ENCODE peak calls at places on chromosomes 13 and 19, in eight cellular contexts. S is Calu3; I is thoracic aorta; V is esophagus squamous epithelium; J is CD4-positive, alpha-beta T cell; T is HFFc6; F is AG04450; L is neural crest cell. G is an unnamed sample.

GRCh38 chr13:67632590-67632989 is 402.5 kb upstream of the PCDH9 start:
- DNase-seq in S (no peak), I (no peak), V (no peak), J (no peak), T (no peak), F (no peak), L (no peak), G (no peak)

GRCh38 chr13:38872693-38873092 is 117.9 kb downstream of the STOML3 start:
- DNase-seq in S (peak), I (no peak), V (no peak), J (peak), T (no peak), F (no peak), L (peak), G (no peak)

GRCh38 chr13:32428581-32429072 is 697 bp upstream of the N4BP2L1 start:
- DNase-seq in S (no peak), I (no peak), V (no peak), J (no peak), T (no peak), F (no peak), L (no peak), G (no peak)

GRCh38 chr19:18543814-18544475 is 572 bp upstream of the FKBP8 start:
- DNase-seq in S (peak), I (no peak), V (peak), J (peak), T (peak), F (no peak), L (no peak), G (no peak)

GRCh38 chr19:41595890-41596280 is 19.9 kb downstream of the CEACAM21 start:
- DNase-seq in S (no peak), I (no peak), V (no peak), J (no peak), T (no peak), F (no peak), L (no peak), G (peak)

GRCh38 chr13:31773538-31773937 is 34.2 kb downstream of the RXFP2 start:
- DNase-seq in S (no peak), I (no peak), V (no peak), J (no peak), T (peak), F (no peak), L (no peak), G (no peak)

GRCh38 chr19:16522559-16523377 is 19.5 kb downstream of the CHERP start:
- DNase-seq in S (no peak), I (no peak), V (no peak), J (no peak), T (no peak), F (no peak), L (no peak), G (no peak)

GRCh38 chr19:33688657-33688992 is 66.9 kb downstream of the CHST8 start:
- DNase-seq in S (no peak), I (no peak), V (no peak), J (no peak), T (no peak), F (no peak), L (no peak), G (no peak)

GRCh38 chr13:109007946-109008345 is 378.5 kb downstream of the MYO16 start:
- DNase-seq in S (no peak), I (no peak), V (no peak), J (no peak), T (no peak), F (no peak), L (no peak), G (no peak)

GRCh38 chr19:53849237-53849676 is 18.4 kb upstream of the MYADM start:
- DNase-seq in S (no peak), I (no peak), V (no peak), J (no peak), T (peak), F (no peak), L (no peak), G (no peak)

GRCh38 chr19:48466571-48467325 is 2.4 kb upstream of the CYTH2 start:
- DNase-seq in S (no peak), I (no peak), V (no peak), J (no peak), T (peak), F (peak), L (no peak), G (no peak)

GRCh38 chr13:92317066-92317465 is 909.5 kb upstream of the GPC6 start:
- DNase-seq in S (no peak), I (no peak), V (no peak), J (no peak), T (no peak), F (no peak), L (no peak), G (no peak)

GRCh38 chr13:87669379-87669978 is 1.7 kb upstream of the SLITRK5 start:
- DNase-seq in S (no peak), I (no peak), V (no peak), J (no peak), T (peak), F (no peak), L (no peak), G (no peak)

GRCh38 chr13:113646921-113647340 is 11.1 kb downstream of the ATP4B start:
- DNase-seq in S (no peak), I (no peak), V (no peak), J (no peak), T (no peak), F (no peak), L (no peak), G (peak)

GRCh38 chr19:18301718-18302111 is 20.3 kb upstream of the JUND start:
- DNase-seq in S (no peak), I (no peak), V (no peak), J (no peak), T (no peak), F (no peak), L (no peak), G (no peak)

GRCh38 chr13:50798923-50799322 is 44.6 kb downstream of the DLEU7 start:
- DNase-seq in S (no peak), I (no peak), V (no peak), J (no peak), T (no peak), F (no peak), L (no peak), G (no peak)

GRCh38 chr13:40116008-40116407 is 460.5 kb downstream of the COG6 start:
- DNase-seq in S (peak), I (no peak), V (no peak), J (peak), T (no peak), F (no peak), L (no peak), G (no peak)

GRCh38 chr13:88248393-88248792 is 577.2 kb downstream of the SLITRK5 start:
- DNase-seq in S (no peak), I (no peak), V (no peak), J (no peak), T (no peak), F (no peak), L (no peak), G (no peak)

GRCh38 chr19:9309974-9310446 is 372 bp upstream of the ZNF699 start:
- DNase-seq in S (peak), I (peak), V (peak), J (no peak), T (no peak), F (no peak), L (no peak), G (peak)

GRCh38 chr19:54172764-54173699 is at the start of gene TMC4:
- DNase-seq in S (peak), I (no peak), V (no peak), J (no peak), T (no peak), F (no peak), L (no peak), G (no peak)

GRCh38 chr19:40525234-40526051 is 51.2 kb upstream of the SHKBP1 start:
- DNase-seq in S (no peak), I (no peak), V (no peak), J (no peak), T (no peak), F (no peak), L (no peak), G (no peak)

GRCh38 chr19:40530091-40530901 is 46.4 kb upstream of the SHKBP1 start:
- DNase-seq in S (peak), I (no peak), V (no peak), J (no peak), T (no peak), F (no peak), L (peak), G (peak)

GRCh38 chr19:40528533-40529092 is 48.1 kb upstream of the SHKBP1 start:
- DNase-seq in S (no peak), I (no peak), V (no peak), J (no peak), T (no peak), F (no peak), L (no peak), G (no peak)

GRCh38 chr19:40528078-40528477 is 48.6 kb upstream of the SHKBP1 start:
- DNase-seq in S (no peak), I (no peak), V (no peak), J (no peak), T (no peak), F (no peak), L (no peak), G (no peak)

DNA sequence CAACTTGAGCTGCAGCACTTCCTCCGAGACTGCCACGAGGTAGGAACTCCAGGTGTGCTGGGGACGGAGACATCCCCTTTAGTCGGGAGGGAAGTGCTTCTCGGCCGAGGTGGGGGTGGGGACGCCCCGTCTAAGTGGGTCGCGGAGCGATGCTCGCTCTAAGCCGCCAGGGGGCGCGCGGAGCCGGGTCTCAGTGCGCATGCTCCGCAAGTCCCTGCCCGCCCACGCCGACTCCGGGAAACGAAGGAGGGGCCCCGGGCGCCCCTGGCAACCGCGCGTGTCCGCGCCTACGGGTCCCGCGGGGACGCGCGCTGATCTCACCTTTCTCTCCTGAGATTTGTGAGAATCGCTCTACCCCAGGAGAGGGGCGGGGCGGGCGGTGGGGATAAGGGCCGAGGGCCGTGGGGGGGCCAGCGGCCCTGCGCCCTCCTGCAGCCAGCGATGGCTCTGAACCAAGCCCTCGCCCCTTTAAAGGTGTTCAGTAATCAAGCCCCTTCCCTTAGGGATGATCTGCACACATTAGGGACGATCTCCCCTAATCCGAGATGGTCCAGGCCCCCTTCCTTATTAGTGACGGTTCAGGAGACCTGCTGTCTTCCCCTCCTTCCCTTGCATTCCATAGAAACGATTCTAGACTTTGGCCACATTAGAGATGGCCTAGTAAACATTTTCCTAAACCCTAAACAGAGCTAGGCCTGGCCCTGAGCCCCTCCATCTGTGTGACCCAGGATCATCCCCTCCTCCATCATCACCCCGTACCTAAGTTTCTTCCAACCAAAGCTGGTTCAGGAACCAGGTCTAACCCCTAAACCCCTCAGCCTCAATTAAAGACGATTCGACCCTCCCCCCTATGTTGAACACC is 47.3 kb upstream of the SHKBP1 start:
- DNase-seq in S (peak), I (peak), V (no peak), J (peak), T (peak), F (peak), L (peak), G (peak)
- TF ChIP-seq CTCF in S (peak), I (peak), V (peak), J (peak), T (peak), F (peak), L (peak), G (peak)

GRCh38 chr19:43316591-43317319 is 36.7 kb upstream of the CD177 start:
- DNase-seq in S (peak), I (no peak), V (no peak), J (no peak), T (no peak), F (no peak), L (peak), G (no peak)
- TF ChIP-seq CTCF in S (no peak), I (no peak), V (no peak), J (no peak), T (peak), F (peak), L (peak), G (no peak)

GRCh38 chr19:10393137-10393536 is 10.2 kb downstream of the CDC37 start:
- DNase-seq in S (no peak), I (no peak), V (no peak), J (no peak), T (no peak), F (no peak), L (no peak), G (no peak)

GRCh38 chr19:10390652-10391286 is 10.4 kb upstream of the TYK2 start:
- DNase-seq in S (peak), I (no peak), V (no peak), J (peak), T (peak), F (peak), L (peak), G (peak)

GRCh38 chr19:10389863-10390262 is 9.5 kb upstream of the TYK2 start:
- DNase-seq in S (no peak), I (no peak), V (no peak), J (no peak), T (no peak), F (no peak), L (no peak), G (no peak)

GRCh38 chr19:10392120-10392519 is 11.2 kb downstream of the CDC37 start:
- DNase-seq in S (no peak), I (no peak), V (no peak), J (no peak), T (no peak), F (no peak), L (no peak), G (no peak)

DNA sequence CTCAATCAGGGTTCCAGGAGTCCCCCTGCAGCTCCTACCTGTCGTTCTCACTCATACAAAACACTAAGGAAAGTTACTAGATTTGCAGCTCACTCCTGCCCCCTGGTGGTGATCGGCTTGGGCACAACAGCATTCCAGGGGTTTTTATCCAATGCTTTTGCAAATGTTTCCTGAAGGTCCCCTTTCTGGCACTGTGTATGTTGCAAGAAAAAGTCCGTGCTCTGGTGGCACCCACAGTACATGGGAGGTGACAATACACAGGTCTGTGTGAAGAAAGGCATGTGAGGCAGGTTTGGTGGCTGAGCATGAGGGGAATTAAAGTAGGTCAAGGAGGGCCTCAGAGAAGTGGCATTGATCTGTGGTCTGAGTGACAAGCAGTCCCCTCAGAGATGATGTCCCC is 8.6 kb upstream of the TYK2 start:
- DNase-seq in S (peak), I (peak), V (no peak), J (peak), T (peak), F (peak), L (peak), G (peak)
- TF ChIP-seq CTCF in S (peak), I (peak), V (peak), J (peak), T (peak), F (peak), L (peak), G (peak)

GRCh38 chr13:111161601-111162600 is 46.8 kb downstream of the ARHGEF7 start:
- DNase-seq in S (no peak), I (no peak), V (no peak), J (no peak), T (no peak), F (no peak), L (no peak), G (no peak)

GRCh38 chr13:111160648-111161047 is 45.5 kb downstream of the ARHGEF7 start:
- DNase-seq in S (no peak), I (no peak), V (no peak), J (no peak), T (no peak), F (no peak), L (no peak), G (no peak)

GRCh38 chr13:111156421-111156820 is 41.3 kb downstream of the ARHGEF7 start:
- DNase-seq in S (no peak), I (no peak), V (no peak), J (no peak), T (no peak), F (no peak), L (no peak), G (no peak)

GRCh38 chr13:111159362-111160320 is 44.5 kb downstream of the ARHGEF7 start:
- DNase-seq in S (no peak), I (no peak), V (no peak), J (no peak), T (no peak), F (no peak), L (no peak), G (no peak)

DNA sequence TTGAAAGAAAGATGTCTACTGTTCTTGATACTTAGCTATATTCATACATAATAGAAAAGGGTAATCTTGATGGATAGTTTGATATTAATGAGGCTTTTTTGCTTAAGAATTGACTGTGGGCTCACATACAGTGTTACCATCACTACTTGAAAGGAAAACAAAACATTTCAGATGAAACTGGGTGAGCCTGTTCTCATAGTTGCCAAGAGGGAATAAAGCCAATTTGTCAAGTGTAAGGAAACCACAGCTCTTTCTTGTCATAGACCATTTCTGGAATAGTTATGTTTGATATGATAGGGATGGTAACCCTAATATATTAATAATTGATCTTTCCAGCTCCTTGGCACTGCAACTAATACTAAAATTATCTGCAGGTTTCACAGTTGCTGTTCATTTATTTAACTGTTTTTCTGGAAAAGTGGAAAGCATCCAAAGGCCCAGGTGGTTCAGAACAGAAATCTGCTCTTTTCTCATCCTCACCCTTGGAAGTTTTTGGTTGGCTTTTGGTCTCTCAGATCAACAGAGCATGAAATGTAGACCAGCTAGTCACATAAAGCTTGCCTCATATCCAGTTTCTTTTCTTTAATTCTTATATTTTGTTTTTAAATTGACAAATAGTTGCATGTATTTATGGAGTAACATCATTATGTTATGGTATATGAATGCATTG is 43.2 kb downstream of the ARHGEF7 start:
- DNase-seq in S (no peak), I (no peak), V (no peak), J (no peak), T (no peak), F (no peak), L (no peak), G (no peak)
- TF ChIP-seq CTCF in S (no peak), I (no peak), V (no peak), J (no peak), T (no peak), F (no peak), L (no peak), G (no peak)

GRCh38 chr19:1650627-1651009 is 1.8 kb downstream of the TCF3 start:
- DNase-seq in S (no peak), I (no peak), V (no peak), J (no peak), T (no peak), F (no peak), L (no peak), G (no peak)
- TF ChIP-seq CTCF in S (no peak), I (no peak), V (no peak), J (no peak), T (peak), F (peak), L (peak), G (no peak)

DNA sequence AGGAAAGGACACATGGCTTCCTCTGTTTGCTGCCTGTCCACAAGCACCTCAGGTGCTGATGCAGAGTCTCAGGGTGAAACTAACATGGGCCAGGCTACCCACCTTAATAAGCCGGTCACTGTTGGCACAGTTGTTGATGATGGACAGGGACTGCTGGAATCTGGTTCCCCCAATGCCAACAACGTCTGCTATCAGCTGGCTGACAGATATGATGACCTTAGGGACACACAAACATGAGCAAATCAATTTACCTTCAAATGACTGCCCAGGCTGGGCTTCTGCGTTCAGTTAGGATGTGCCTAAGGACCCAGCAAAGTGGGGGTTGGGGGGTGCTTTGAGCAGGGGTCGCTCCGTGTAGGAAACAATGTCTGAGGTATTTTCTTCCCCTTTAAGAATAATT is 77.1 kb upstream of the SLC15A1 start:
- DNase-seq in S (no peak), I (no peak), V (no peak), J (no peak), T (no peak), F (no peak), L (no peak), G (no peak)
- TF ChIP-seq CTCF in S (no peak), I (no peak), V (no peak), J (no peak), T (no peak), F (no peak), L (no peak), G (no peak)

DNA sequence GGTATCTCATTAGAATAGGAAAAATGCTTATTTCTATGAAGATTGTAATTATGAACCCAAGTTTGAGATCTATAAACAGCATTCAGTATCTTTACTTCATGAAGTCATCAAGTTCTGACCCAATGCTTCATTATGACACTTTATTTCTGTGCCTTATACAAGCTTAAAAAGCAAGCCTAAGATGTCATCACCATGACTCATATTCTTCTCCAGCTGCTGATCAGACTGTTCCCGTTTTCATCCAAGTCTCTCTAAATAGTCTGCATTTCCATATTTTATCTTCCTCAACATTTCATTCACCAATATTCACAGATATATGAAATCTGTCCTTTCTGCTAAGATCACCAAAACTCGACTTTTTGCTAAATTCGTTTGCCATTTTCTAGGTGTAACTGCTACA is 1247.2 kb upstream of the PRR20A start:
- DNase-seq in S (no peak), I (no peak), V (no peak), J (no peak), T (no peak), F (no peak), L (no peak), G (no peak)
- TF ChIP-seq CTCF in S (no peak), I (no peak), V (no peak), J (no peak), T (no peak), F (no peak), L (no peak), G (no peak)

DNA sequence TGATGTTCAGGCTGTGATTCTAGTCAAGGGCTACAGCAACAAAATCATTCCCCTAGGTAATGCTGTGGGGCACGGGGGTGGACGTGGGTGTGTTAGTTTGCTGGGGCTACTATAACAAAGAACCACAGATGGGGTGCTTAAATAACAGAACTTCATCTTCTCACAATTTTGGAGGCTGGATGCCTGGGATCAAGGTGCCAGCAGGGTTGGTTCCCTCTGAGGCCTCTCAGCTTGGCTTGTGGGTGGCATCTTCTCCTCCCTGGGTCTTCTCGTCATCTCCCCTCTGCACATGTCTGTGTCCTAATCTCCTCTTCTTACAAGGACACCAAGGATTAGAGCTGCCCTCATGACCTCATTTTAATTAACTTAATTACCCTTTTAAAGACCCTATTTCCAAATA is 114.9 kb downstream of the ESD start:
- DNase-seq in S (no peak), I (no peak), V (no peak), J (no peak), T (no peak), F (no peak), L (no peak), G (no peak)
- TF ChIP-seq CTCF in S (no peak), I (no peak), V (no peak), J (no peak), T (no peak), F (no peak), L (no peak), G (no peak)

G was measured in mesothelial cell of epicardium.